ENCODE peak calls at places on chromosomes 11 and 22, in ten cellular contexts. One of them, this sample, is unnamed.

GRCh38 chr11:122681731-122682130 is 26.2 kb downstream of the UBASH3B start:
- DNase-seq in spleen: no peak
- DNase-seq in HCT116: no peak
- DNase-seq in stomach: no peak
- DNase-seq in transverse colon: no peak
- DNase-seq in prostate gland: no peak
- DNase-seq in endothelial cell of umbilical vein: no peak
- DNase-seq in sigmoid colon: no peak
- DNase-seq in vagina: no peak
- DNase-seq in H1: no peak
- DNase-seq in this sample: no peak

GRCh38 chr22:43262990-43263644 is 76.2 kb upstream of the TTLL12 start:
- DNase-seq in spleen: peak; percentile 88
- DNase-seq in sigmoid colon: no peak
- DNase-seq in vagina: no peak
- DNase-seq in H1: no peak
- DNase-seq in stomach: peak; percentile 37
- DNase-seq in HCT116: no peak
- DNase-seq in endothelial cell of umbilical vein: no peak
- DNase-seq in transverse colon: peak; percentile 33
- DNase-seq in prostate gland: no peak
- DNase-seq in this sample: no peak

GRCh38 chr11:86443415-86443814 is 68.7 kb downstream of the CCDC81 start:
- DNase-seq in H1: no peak
- DNase-seq in stomach: no peak
- DNase-seq in endothelial cell of umbilical vein: no peak
- DNase-seq in HCT116: no peak
- DNase-seq in prostate gland: no peak
- DNase-seq in sigmoid colon: no peak
- DNase-seq in transverse colon: no peak
- DNase-seq in spleen: no peak
- DNase-seq in vagina: no peak
- DNase-seq in this sample: no peak

GRCh38 chr11:119320593-119321524 is 3.9 kb upstream of the MCAM start:
- DNase-seq in transverse colon: peak; percentile 72
- DNase-seq in sigmoid colon: peak; percentile 92
- DNase-seq in endothelial cell of umbilical vein: peak; percentile 73
- DNase-seq in stomach: peak; percentile 64
- DNase-seq in H1: no peak
- DNase-seq in spleen: peak; percentile 90
- DNase-seq in vagina: peak; percentile 86
- DNase-seq in HCT116: no peak
- DNase-seq in prostate gland: no peak
- DNase-seq in this sample: no peak

GRCh38 chr11:64095949-64096348 is 60.2 kb downstream of the FLRT1 start:
- DNase-seq in sigmoid colon: no peak
- DNase-seq in prostate gland: no peak
- DNase-seq in H1: no peak
- DNase-seq in spleen: no peak
- DNase-seq in vagina: no peak
- DNase-seq in endothelial cell of umbilical vein: no peak
- DNase-seq in HCT116: no peak
- DNase-seq in transverse colon: no peak
- DNase-seq in stomach: no peak
- DNase-seq in this sample: no peak

GRCh38 chr11:75465701-75466531 is 32.9 kb upstream of the KLHL35 start:
- DNase-seq in transverse colon: no peak
- DNase-seq in prostate gland: no peak
- DNase-seq in sigmoid colon: no peak
- DNase-seq in HCT116: no peak
- DNase-seq in stomach: no peak
- DNase-seq in spleen: peak; percentile 79
- DNase-seq in vagina: no peak
- DNase-seq in endothelial cell of umbilical vein: peak; percentile 88
- DNase-seq in H1: no peak
- DNase-seq in this sample: no peak

GRCh38 chr22:49601614-49602321 is 225.9 kb downstream of the BRD1 start:
- DNase-seq in sigmoid colon: peak; percentile 54
- DNase-seq in spleen: no peak
- DNase-seq in stomach: no peak
- DNase-seq in transverse colon: no peak
- DNase-seq in vagina: no peak
- DNase-seq in HCT116: no peak
- DNase-seq in H1: no peak
- DNase-seq in prostate gland: no peak
- DNase-seq in endothelial cell of umbilical vein: no peak
- DNase-seq in this sample: no peak

GRCh38 chr11:26193714-26194373 is 138.1 kb upstream of the ANO3 start:
- DNase-seq in transverse colon: no peak
- DNase-seq in prostate gland: no peak
- DNase-seq in sigmoid colon: no peak
- DNase-seq in endothelial cell of umbilical vein: no peak
- DNase-seq in stomach: no peak
- DNase-seq in H1: no peak
- DNase-seq in spleen: no peak
- DNase-seq in vagina: no peak
- DNase-seq in HCT116: no peak
- DNase-seq in this sample: no peak

GRCh38 chr11:11081786-11082185 is 223.9 kb upstream of the ZBED5 start:
- DNase-seq in stomach: no peak
- DNase-seq in prostate gland: no peak
- DNase-seq in transverse colon: no peak
- DNase-seq in spleen: no peak
- DNase-seq in sigmoid colon: no peak
- DNase-seq in H1: no peak
- DNase-seq in HCT116: no peak
- DNase-seq in vagina: no peak
- DNase-seq in endothelial cell of umbilical vein: no peak
- DNase-seq in this sample: no peak

GRCh38 chr11:45662665-45663485 is 2.5 kb downstream of the CHST1 start:
- DNase-seq in HCT116: no peak
- DNase-seq in endothelial cell of umbilical vein: peak; percentile 84
- DNase-seq in H1: no peak
- DNase-seq in stomach: no peak
- DNase-seq in prostate gland: no peak
- DNase-seq in transverse colon: no peak
- DNase-seq in sigmoid colon: peak; percentile 57
- DNase-seq in spleen: peak; percentile 43
- DNase-seq in vagina: no peak
- DNase-seq in this sample: no peak

GRCh38 chr22:46941958-46942815 is 179.7 kb downstream of the TBC1D22A start:
- DNase-seq in transverse colon: no peak
- DNase-seq in prostate gland: no peak
- DNase-seq in sigmoid colon: no peak
- DNase-seq in HCT116: no peak
- DNase-seq in vagina: peak; percentile 52
- DNase-seq in endothelial cell of umbilical vein: no peak
- DNase-seq in stomach: no peak
- DNase-seq in spleen: no peak
- DNase-seq in H1: no peak
- DNase-seq in this sample: no peak

GRCh38 chr22:25110846-25111578 is 88.6 kb upstream of the CRYBB3 start:
- DNase-seq in endothelial cell of umbilical vein: peak; percentile 96
- DNase-seq in stomach: peak; percentile 76
- DNase-seq in HCT116: peak; percentile 72
- DNase-seq in sigmoid colon: peak; percentile 77
- DNase-seq in transverse colon: peak; percentile 68
- DNase-seq in vagina: no peak
- DNase-seq in prostate gland: peak; percentile 88
- DNase-seq in spleen: peak; percentile 78
- DNase-seq in H1: peak; percentile 61
- DNase-seq in this sample: peak; percentile 85
- TF ChIP-seq POLR2AphosphoS5 in endothelial cell of umbilical vein: no peak
- TF ChIP-seq POLR2AphosphoS5 in stomach: peak; percentile 51
- TF ChIP-seq POLR2AphosphoS5 in HCT116: no peak
- TF ChIP-seq POLR2AphosphoS5 in sigmoid colon: peak; percentile 13
- TF ChIP-seq POLR2AphosphoS5 in transverse colon: peak; percentile 37
- TF ChIP-seq POLR2AphosphoS5 in vagina: peak; percentile 43
- TF ChIP-seq POLR2AphosphoS5 in prostate gland: peak; percentile 57
- TF ChIP-seq POLR2AphosphoS5 in spleen: peak; percentile 58
- TF ChIP-seq POLR2AphosphoS5 in H1: no peak
- TF ChIP-seq POLR2AphosphoS5 in this sample: peak; percentile 53

DNA sequence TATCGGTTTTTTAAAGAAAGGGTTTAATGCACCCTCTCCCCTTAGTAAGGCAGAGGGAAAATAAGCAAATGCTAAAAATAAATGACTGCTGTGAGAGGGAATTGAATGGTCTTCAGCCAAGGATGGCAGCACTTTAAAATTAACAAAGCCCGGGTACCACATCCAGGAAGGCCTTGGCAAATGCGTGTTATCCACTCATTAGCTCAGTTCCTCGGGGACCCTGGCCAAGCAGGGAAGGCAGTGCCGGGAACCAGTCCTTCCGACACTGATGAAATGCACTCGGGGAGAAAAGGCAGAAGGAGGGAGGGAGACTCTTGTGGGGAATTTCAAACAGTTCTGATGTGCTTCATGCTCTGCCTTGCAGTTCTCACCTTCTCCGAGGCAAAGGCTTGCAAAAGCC is 38.3 kb downstream of the CLPB start:
- DNase-seq in transverse colon: no peak
- DNase-seq in vagina: peak; percentile 20
- DNase-seq in HCT116: no peak
- DNase-seq in spleen: no peak
- DNase-seq in stomach: no peak
- DNase-seq in prostate gland: no peak
- DNase-seq in sigmoid colon: no peak
- DNase-seq in endothelial cell of umbilical vein: no peak
- DNase-seq in H1: no peak
- DNase-seq in this sample: no peak
- H3K27ac ChIP-seq in transverse colon: no peak overlapping the region
- H3K27ac ChIP-seq in vagina: no peak overlapping the region
- H3K27ac ChIP-seq in HCT116: no peak overlapping the region
- H3K27ac ChIP-seq in spleen: no peak overlapping the region
- H3K27ac ChIP-seq in stomach: no peak overlapping the region
- H3K27ac ChIP-seq in prostate gland: no peak overlapping the region
- H3K27ac ChIP-seq in sigmoid colon: no peak overlapping the region
- H3K27ac ChIP-seq in endothelial cell of umbilical vein: no peak overlapping the region
- H3K27ac ChIP-seq in H1: no peak overlapping the region
- H3K27ac ChIP-seq in this sample: no peak overlapping the region

GRCh38 chr22:26479792-26480610 is 3.6 kb downstream of the HPS4 start:
- DNase-seq in transverse colon: no peak
- DNase-seq in endothelial cell of umbilical vein: no peak
- DNase-seq in HCT116: no peak
- DNase-seq in H1: no peak
- DNase-seq in prostate gland: peak; percentile 63
- DNase-seq in vagina: no peak
- DNase-seq in sigmoid colon: no peak
- DNase-seq in spleen: no peak
- DNase-seq in stomach: no peak
- DNase-seq in this sample: no peak

GRCh38 chr22:26480611-26480932 is 3.0 kb downstream of the HPS4 start:
- DNase-seq in H1: no peak
- DNase-seq in endothelial cell of umbilical vein: no peak
- DNase-seq in sigmoid colon: no peak
- DNase-seq in prostate gland: no peak
- DNase-seq in transverse colon: no peak
- DNase-seq in spleen: no peak
- DNase-seq in HCT116: no peak
- DNase-seq in vagina: no peak
- DNase-seq in stomach: no peak
- DNase-seq in this sample: no peak

GRCh38 chr22:26481112-26481693 is 2.4 kb downstream of the HPS4 start:
- DNase-seq in H1: no peak
- DNase-seq in spleen: no peak
- DNase-seq in HCT116: no peak
- DNase-seq in transverse colon: no peak
- DNase-seq in endothelial cell of umbilical vein: no peak
- DNase-seq in vagina: no peak
- DNase-seq in prostate gland: no peak
- DNase-seq in sigmoid colon: no peak
- DNase-seq in stomach: no peak
- DNase-seq in this sample: no peak

GRCh38 chr22:26477341-26477731 is 6.2 kb downstream of the HPS4 start:
- DNase-seq in vagina: no peak
- DNase-seq in endothelial cell of umbilical vein: no peak
- DNase-seq in HCT116: no peak
- DNase-seq in transverse colon: no peak
- DNase-seq in sigmoid colon: no peak
- DNase-seq in H1: no peak
- DNase-seq in stomach: no peak
- DNase-seq in prostate gland: no peak
- DNase-seq in spleen: no peak
- DNase-seq in this sample: no peak

DNA sequence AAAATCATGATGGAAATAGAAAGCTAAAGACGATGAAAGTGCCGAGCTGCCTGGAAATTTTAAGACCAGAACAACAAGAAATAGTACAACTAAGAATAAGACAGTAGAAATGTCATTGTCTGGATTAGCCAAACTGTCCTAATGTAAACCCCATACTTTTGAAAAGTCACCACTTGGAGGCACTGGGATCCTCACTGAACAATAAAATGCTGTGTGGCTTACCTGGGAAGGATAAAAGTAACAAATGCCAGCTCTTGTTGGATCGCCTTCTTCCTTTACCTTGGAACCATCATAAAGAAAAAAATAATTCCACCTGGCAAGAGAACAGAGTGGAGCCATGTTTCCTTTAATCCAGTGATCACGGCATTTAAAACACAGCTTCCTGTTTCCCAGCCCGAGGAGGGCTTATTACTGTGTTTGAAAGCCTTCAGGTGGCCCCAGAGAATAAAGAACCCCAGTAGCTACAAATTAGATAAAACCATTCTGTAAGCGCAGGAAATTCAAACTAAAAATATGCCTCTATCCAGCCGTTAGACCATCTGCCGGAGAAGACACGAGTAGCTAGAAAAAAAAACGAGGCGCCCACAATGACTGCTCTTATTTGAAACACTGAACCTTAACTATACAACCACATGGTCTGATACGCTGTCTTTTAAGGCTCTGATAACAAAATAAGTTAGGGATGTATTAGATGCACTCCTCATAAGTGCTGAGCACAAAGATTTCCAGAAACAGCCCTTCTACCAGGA is 4.4 kb downstream of the HPS4 start:
- DNase-seq in HCT116: no peak
- DNase-seq in transverse colon: no peak
- DNase-seq in endothelial cell of umbilical vein: no peak
- DNase-seq in prostate gland: peak; percentile 29
- DNase-seq in sigmoid colon: no peak
- DNase-seq in vagina: no peak
- DNase-seq in H1: no peak
- DNase-seq in stomach: no peak
- DNase-seq in spleen: no peak
- DNase-seq in this sample: no peak
- TF ChIP-seq CTCF in HCT116: no peak
- TF ChIP-seq CTCF in transverse colon: no peak
- TF ChIP-seq CTCF in endothelial cell of umbilical vein: no peak
- TF ChIP-seq CTCF in prostate gland: no peak
- TF ChIP-seq CTCF in sigmoid colon: no peak
- TF ChIP-seq CTCF in vagina: no peak
- TF ChIP-seq CTCF in H1: no peak
- TF ChIP-seq CTCF in stomach: no peak
- TF ChIP-seq CTCF in spleen: no peak
- TF ChIP-seq CTCF in this sample: no peak

DNA sequence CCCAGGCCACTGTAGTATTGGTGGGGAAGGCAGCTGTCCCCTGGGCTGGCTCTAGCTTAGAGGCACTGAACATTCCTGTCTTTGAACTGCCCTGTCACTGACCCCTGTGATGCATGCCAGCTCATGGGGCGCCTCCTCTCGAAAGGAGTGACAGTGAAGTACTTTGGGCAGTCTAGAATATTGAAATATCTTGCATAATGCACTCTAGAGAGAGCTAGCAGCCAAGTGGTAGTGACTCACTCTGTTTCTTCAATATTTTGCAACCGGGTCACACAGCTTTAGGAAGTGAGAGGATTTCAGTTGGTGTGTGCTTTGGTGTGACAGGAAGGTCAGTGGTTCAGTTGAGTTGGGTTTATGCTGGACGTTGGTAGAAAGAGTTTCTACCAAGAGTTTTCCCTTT is 35.5 kb upstream of the ST14 start:
- DNase-seq in spleen: peak; percentile 90
- DNase-seq in prostate gland: no peak
- DNase-seq in vagina: no peak
- DNase-seq in endothelial cell of umbilical vein: peak; percentile 72
- DNase-seq in H1: no peak
- DNase-seq in sigmoid colon: peak; percentile 86
- DNase-seq in stomach: peak; percentile 44
- DNase-seq in transverse colon: peak; percentile 28
- DNase-seq in HCT116: peak; percentile 61
- DNase-seq in this sample: peak; percentile 68
- TF ChIP-seq POLR2AphosphoS5 in spleen: no peak
- TF ChIP-seq POLR2AphosphoS5 in prostate gland: peak; percentile 48
- TF ChIP-seq POLR2AphosphoS5 in vagina: peak; percentile 12
- TF ChIP-seq POLR2AphosphoS5 in endothelial cell of umbilical vein: peak; percentile 78
- TF ChIP-seq POLR2AphosphoS5 in H1: no peak
- TF ChIP-seq POLR2AphosphoS5 in sigmoid colon: peak; percentile 43
- TF ChIP-seq POLR2AphosphoS5 in stomach: peak; percentile 78
- TF ChIP-seq POLR2AphosphoS5 in transverse colon: no peak
- TF ChIP-seq POLR2AphosphoS5 in HCT116: peak; percentile 60
- TF ChIP-seq POLR2AphosphoS5 in this sample: peak; percentile 59

This sample was measured in breast epithelium.